ENCODE peak calls at places on chromosomes 11 and 22, in seven cellular contexts. One of them, this sample, is unnamed.

GRCh38 chr11:74844072-74844471 is 95.4 kb downstream of the RNF169 start:
- DNase-seq in NCI-H146: no peak
- DNase-seq in stimulated activated CD8-positive, alpha-beta memory T cell treated with anti-CD3 and anti-CD28 coated beads, Interleukin-15, amount 100 ng/mL, for 4 hours: no peak
- DNase-seq in activated naive CD4-positive, alpha-beta T cell treated with anti-CD3 and anti-CD28 coated beads, Interleukin-2, amount 10 ng/mL, durations not matched to agents 7 days and 5 days: no peak
- DNase-seq in EL: no peak
- DNase-seq in left ventricle myocardium inferior: no peak
- DNase-seq in SIG-M5: no peak
- DNase-seq in this sample: no peak

GRCh38 chr22:29842740-29843139 is 4.7 kb upstream of the ASCC2 start:
- DNase-seq in EL: peak
- DNase-seq in NCI-H146: no peak
- DNase-seq in left ventricle myocardium inferior: no peak
- DNase-seq in SIG-M5: no peak
- DNase-seq in activated naive CD4-positive, alpha-beta T cell treated with anti-CD3 and anti-CD28 coated beads, Interleukin-2, amount 10 ng/mL, durations not matched to agents 7 days and 5 days: no peak
- DNase-seq in stimulated activated CD8-positive, alpha-beta memory T cell treated with anti-CD3 and anti-CD28 coated beads, Interleukin-15, amount 100 ng/mL, for 4 hours: no peak
- DNase-seq in this sample: no peak

GRCh38 chr11:96318399-96318798 is 24.6 kb downstream of the MAML2 start:
- DNase-seq in EL: no peak
- DNase-seq in SIG-M5: no peak
- DNase-seq in left ventricle myocardium inferior: no peak
- DNase-seq in NCI-H146: no peak
- DNase-seq in stimulated activated CD8-positive, alpha-beta memory T cell treated with anti-CD3 and anti-CD28 coated beads, Interleukin-15, amount 100 ng/mL, for 4 hours: no peak
- DNase-seq in activated naive CD4-positive, alpha-beta T cell treated with anti-CD3 and anti-CD28 coated beads, Interleukin-2, amount 10 ng/mL, durations not matched to agents 7 days and 5 days: no peak
- DNase-seq in this sample: no peak

GRCh38 chr11:27004103-27004502 is 10.2 kb downstream of the FIBIN start:
- DNase-seq in SIG-M5: no peak
- DNase-seq in EL: no peak
- DNase-seq in stimulated activated CD8-positive, alpha-beta memory T cell treated with anti-CD3 and anti-CD28 coated beads, Interleukin-15, amount 100 ng/mL, for 4 hours: no peak
- DNase-seq in NCI-H146: no peak
- DNase-seq in activated naive CD4-positive, alpha-beta T cell treated with anti-CD3 and anti-CD28 coated beads, Interleukin-2, amount 10 ng/mL, durations not matched to agents 7 days and 5 days: no peak
- DNase-seq in left ventricle myocardium inferior: no peak
- DNase-seq in this sample: no peak

GRCh38 chr11:64006468-64006867 is 20.2 kb downstream of the OTUB1 start:
- DNase-seq in stimulated activated CD8-positive, alpha-beta memory T cell treated with anti-CD3 and anti-CD28 coated beads, Interleukin-15, amount 100 ng/mL, for 4 hours: no peak
- DNase-seq in NCI-H146: no peak
- DNase-seq in SIG-M5: no peak
- DNase-seq in left ventricle myocardium inferior: no peak
- DNase-seq in EL: no peak
- DNase-seq in activated naive CD4-positive, alpha-beta T cell treated with anti-CD3 and anti-CD28 coated beads, Interleukin-2, amount 10 ng/mL, durations not matched to agents 7 days and 5 days: no peak
- DNase-seq in this sample: no peak

GRCh38 chr11:104332110-104332509 is 168.2 kb upstream of the PDGFD start:
- DNase-seq in left ventricle myocardium inferior: no peak
- DNase-seq in SIG-M5: no peak
- DNase-seq in NCI-H146: no peak
- DNase-seq in EL: no peak
- DNase-seq in activated naive CD4-positive, alpha-beta T cell treated with anti-CD3 and anti-CD28 coated beads, Interleukin-2, amount 10 ng/mL, durations not matched to agents 7 days and 5 days: no peak
- DNase-seq in stimulated activated CD8-positive, alpha-beta memory T cell treated with anti-CD3 and anti-CD28 coated beads, Interleukin-15, amount 100 ng/mL, for 4 hours: no peak
- DNase-seq in this sample: peak

GRCh38 chr22:40782521-40782920 is 36.6 kb downstream of the SLC25A17 start:
- DNase-seq in stimulated activated CD8-positive, alpha-beta memory T cell treated with anti-CD3 and anti-CD28 coated beads, Interleukin-15, amount 100 ng/mL, for 4 hours: no peak
- DNase-seq in NCI-H146: no peak
- DNase-seq in left ventricle myocardium inferior: no peak
- DNase-seq in activated naive CD4-positive, alpha-beta T cell treated with anti-CD3 and anti-CD28 coated beads, Interleukin-2, amount 10 ng/mL, durations not matched to agents 7 days and 5 days: no peak
- DNase-seq in SIG-M5: no peak
- DNase-seq in EL: no peak
- DNase-seq in this sample: no peak

GRCh38 chr11:128711136-128711535 is 17.3 kb downstream of the FLI1 start:
- DNase-seq in stimulated activated CD8-positive, alpha-beta memory T cell treated with anti-CD3 and anti-CD28 coated beads, Interleukin-15, amount 100 ng/mL, for 4 hours: no peak
- DNase-seq in left ventricle myocardium inferior: no peak
- DNase-seq in activated naive CD4-positive, alpha-beta T cell treated with anti-CD3 and anti-CD28 coated beads, Interleukin-2, amount 10 ng/mL, durations not matched to agents 7 days and 5 days: no peak
- DNase-seq in EL: peak
- DNase-seq in NCI-H146: no peak
- DNase-seq in SIG-M5: no peak
- DNase-seq in this sample: no peak

GRCh38 chr11:46745995-46746394 is 27.0 kb downstream of the F2 start:
- DNase-seq in EL: no peak
- DNase-seq in stimulated activated CD8-positive, alpha-beta memory T cell treated with anti-CD3 and anti-CD28 coated beads, Interleukin-15, amount 100 ng/mL, for 4 hours: no peak
- DNase-seq in SIG-M5: no peak
- DNase-seq in left ventricle myocardium inferior: no peak
- DNase-seq in activated naive CD4-positive, alpha-beta T cell treated with anti-CD3 and anti-CD28 coated beads, Interleukin-2, amount 10 ng/mL, durations not matched to agents 7 days and 5 days: no peak
- DNase-seq in NCI-H146: no peak
- DNase-seq in this sample: no peak

GRCh38 chr11:31236052-31236652 is 133.4 kb downstream of the DCDC1 start:
- DNase-seq in left ventricle myocardium inferior: no peak
- DNase-seq in SIG-M5: no peak
- DNase-seq in stimulated activated CD8-positive, alpha-beta memory T cell treated with anti-CD3 and anti-CD28 coated beads, Interleukin-15, amount 100 ng/mL, for 4 hours: no peak
- DNase-seq in NCI-H146: peak
- DNase-seq in activated naive CD4-positive, alpha-beta T cell treated with anti-CD3 and anti-CD28 coated beads, Interleukin-2, amount 10 ng/mL, durations not matched to agents 7 days and 5 days: no peak
- DNase-seq in EL: peak
- DNase-seq in this sample: no peak

GRCh38 chr11:64619196-64619595 is 28.2 kb downstream of the SLC22A12 start:
- DNase-seq in SIG-M5: no peak
- DNase-seq in activated naive CD4-positive, alpha-beta T cell treated with anti-CD3 and anti-CD28 coated beads, Interleukin-2, amount 10 ng/mL, durations not matched to agents 7 days and 5 days: no peak
- DNase-seq in EL: no peak
- DNase-seq in stimulated activated CD8-positive, alpha-beta memory T cell treated with anti-CD3 and anti-CD28 coated beads, Interleukin-15, amount 100 ng/mL, for 4 hours: no peak
- DNase-seq in left ventricle myocardium inferior: no peak
- DNase-seq in NCI-H146: no peak
- DNase-seq in this sample: no peak

GRCh38 chr11:36060926-36061325 is 117.1 kb downstream of the LDLRAD3 start:
- DNase-seq in left ventricle myocardium inferior: no peak
- DNase-seq in NCI-H146: no peak
- DNase-seq in stimulated activated CD8-positive, alpha-beta memory T cell treated with anti-CD3 and anti-CD28 coated beads, Interleukin-15, amount 100 ng/mL, for 4 hours: no peak
- DNase-seq in SIG-M5: no peak
- DNase-seq in EL: no peak
- DNase-seq in activated naive CD4-positive, alpha-beta T cell treated with anti-CD3 and anti-CD28 coated beads, Interleukin-2, amount 10 ng/mL, durations not matched to agents 7 days and 5 days: no peak
- DNase-seq in this sample: no peak

GRCh38 chr11:19595840-19596751 is 116.5 kb upstream of the NAV2 start:
- DNase-seq in SIG-M5: no peak
- DNase-seq in stimulated activated CD8-positive, alpha-beta memory T cell treated with anti-CD3 and anti-CD28 coated beads, Interleukin-15, amount 100 ng/mL, for 4 hours: no peak
- DNase-seq in activated naive CD4-positive, alpha-beta T cell treated with anti-CD3 and anti-CD28 coated beads, Interleukin-2, amount 10 ng/mL, durations not matched to agents 7 days and 5 days: no peak
- DNase-seq in left ventricle myocardium inferior: peak
- DNase-seq in EL: peak
- DNase-seq in NCI-H146: no peak
- DNase-seq in this sample: no peak

GRCh38 chr11:122882809-122883681 is 486 bp downstream of the JHY start:
- DNase-seq in EL: peak
- DNase-seq in left ventricle myocardium inferior: peak
- DNase-seq in SIG-M5: no peak
- DNase-seq in NCI-H146: peak
- DNase-seq in activated naive CD4-positive, alpha-beta T cell treated with anti-CD3 and anti-CD28 coated beads, Interleukin-2, amount 10 ng/mL, durations not matched to agents 7 days and 5 days: peak
- DNase-seq in stimulated activated CD8-positive, alpha-beta memory T cell treated with anti-CD3 and anti-CD28 coated beads, Interleukin-15, amount 100 ng/mL, for 4 hours: peak
- DNase-seq in this sample: peak